ENCODE peak calls at places on chromosomes 4 and X, in five cellular contexts. U is tibial artery, C is sigmoid colon, Y is ovary, V is heart right ventricle. S is an unnamed sample. For H3K27me3, the result is how much of the 10 kb centered on the place peaks cover.

GRCh38 chrX:110293658-110294453 is 24.0 kb downstream of the AMMECR1 start:
- DNase-seq in U (no peak), Y (no peak), C (no peak), V (no peak), S (no peak)

GRCh38 chrX:55582447-55582846 is 40.8 kb upstream of the FOXR2 start:
- DNase-seq in V (no peak), U (no peak), Y (no peak), C (no peak), S (no peak)

GRCh38 chr4:6121941-6122340 is 78.4 kb downstream of the JAKMIP1 start:
- DNase-seq in C (no peak), U (no peak), V (no peak), Y (no peak), S (no peak)

GRCh38 chr4:155353923-155354540 is 22.7 kb downstream of the MAP9 start:
- DNase-seq in U (peak), Y (peak), V (peak), C (peak), S (no peak)

GRCh38 chr4:168059251-168059650 is 33.1 kb upstream of the ANXA10 start:
- DNase-seq in C (no peak), U (no peak), V (no peak), Y (no peak), S (no peak)

GRCh38 chrX:13614154-13614553 is 38.8 kb upstream of the TCEANC start:
- DNase-seq in C (no peak), U (no peak), V (no peak), Y (no peak), S (no peak)

GRCh38 chrX:152647978-152648377 is 10.3 kb downstream of the GABRQ start:
- DNase-seq in V (no peak), C (no peak), U (no peak), Y (no peak), S (no peak)

GRCh38 chrX:129748265-129748664 is 9.5 kb downstream of the XPNPEP2 start:
- DNase-seq in C (peak), U (no peak), Y (no peak), V (no peak), S (no peak)

GRCh38 chr4:40923326-40924095 is 173.8 kb downstream of the NSUN7 start:
- DNase-seq in U (peak), Y (no peak), C (no peak), V (peak), S (no peak)

GRCh38 chrX:41148553-41148952 is 63.3 kb downstream of the USP9X start:
- DNase-seq in C (no peak), V (no peak), Y (no peak), U (no peak), S (no peak)

GRCh38 chr4:8277356-8278008 is 7.9 kb downstream of the HTRA3 start:
- DNase-seq in Y (no peak), C (peak), U (no peak), V (peak), S (no peak)

GRCh38 chrX:24355095-24355494 is 5.3 kb upstream of the SUPT20HL1 start:
- DNase-seq in C (no peak), V (no peak), Y (no peak), U (no peak), S (no peak)

GRCh38 chr4:13182136-13182535 is 302.0 kb downstream of the RAB28 start:
- DNase-seq in Y (no peak), U (no peak), V (no peak), C (no peak), S (no peak)

GRCh38 chr4:139530833-139531427 is 25.1 kb downstream of the SETD7 start:
- DNase-seq in V (no peak), U (no peak), Y (no peak), C (no peak), S (peak)

GRCh38 chr4:154471924-154472323 is 19.7 kb downstream of the DCHS2 start:
- DNase-seq in U (no peak), C (peak), V (no peak), Y (no peak), S (no peak)

GRCh38 chr4:148072789-148073188 is 340.9 kb downstream of the ARHGAP10 start:
- DNase-seq in U (no peak), C (no peak), Y (no peak), V (no peak), S (no peak)

GRCh38 chrX:46298821-46299220 is 246.4 kb downstream of the ZNF674 start:
- DNase-seq in Y (no peak), C (no peak), U (no peak), V (no peak), S (no peak)

GRCh38 chr4:137310593-137311490 is 221.5 kb downstream of the PCDH18 start:
- DNase-seq in C (no peak), V (no peak), Y (no peak), U (no peak), S (no peak)

GRCh38 chr4:121072836-121073362 is 564 bp upstream of the NDNF start:
- DNase-seq in U (peak), Y (no peak), V (no peak), C (peak), S (peak)

GRCh38 chr4:44916406-44916805 is 190.1 kb upstream of the GNPDA2 start:
- DNase-seq in V (no peak), C (no peak), U (no peak), Y (no peak), S (no peak)

GRCh38 chrX:45709381-45709780 is 508.7 kb upstream of the DIPK2B start:
- DNase-seq in V (no peak), C (no peak), Y (no peak), U (no peak), S (no peak)

DNA sequence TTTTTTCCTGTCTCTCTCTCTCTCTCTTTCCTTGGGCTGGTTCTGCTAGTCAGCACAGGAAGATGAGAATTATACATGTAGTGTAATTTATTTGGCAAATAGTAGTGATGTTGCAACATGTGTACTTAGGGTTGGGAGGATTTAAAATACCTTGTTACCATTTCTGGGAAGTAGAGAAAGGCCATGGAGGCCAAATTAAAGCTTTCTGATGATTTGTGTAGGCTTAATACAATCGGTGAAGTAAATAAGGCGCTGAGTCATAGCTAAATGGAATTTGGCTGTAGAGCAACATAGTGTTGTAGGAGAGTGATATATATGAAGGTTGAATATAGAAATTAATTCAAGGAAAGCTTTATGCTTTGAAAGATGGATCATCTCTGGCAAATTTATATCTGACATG is 295.3 kb downstream of the GRID2 start:
- DNase-seq in V (no peak), U (no peak), C (no peak), Y (no peak), S (no peak)
- H3K4me3 ChIP-seq in V (no peak), U (no peak), C (no peak), Y (no peak), S (no peak)

GRCh38 chr4:1523506-1523905 is 117.3 kb upstream of the NKX1-1 start:
- DNase-seq in Y (no peak), U (no peak), C (no peak), V (peak), S (no peak)

GRCh38 chr4:1521821-1522361 is 115.6 kb upstream of the NKX1-1 start:
- DNase-seq in C (peak), Y (no peak), V (peak), U (no peak), S (no peak)

GRCh38 chr4:1523907-1524636 is 117.8 kb upstream of the NKX1-1 start:
- DNase-seq in C (no peak), Y (no peak), V (peak), U (no peak), S (peak)

GRCh38 chr4:1523033-1523432 is 116.8 kb upstream of the NKX1-1 start:
- DNase-seq in Y (no peak), C (no peak), U (no peak), V (peak), S (no peak)

DNA sequence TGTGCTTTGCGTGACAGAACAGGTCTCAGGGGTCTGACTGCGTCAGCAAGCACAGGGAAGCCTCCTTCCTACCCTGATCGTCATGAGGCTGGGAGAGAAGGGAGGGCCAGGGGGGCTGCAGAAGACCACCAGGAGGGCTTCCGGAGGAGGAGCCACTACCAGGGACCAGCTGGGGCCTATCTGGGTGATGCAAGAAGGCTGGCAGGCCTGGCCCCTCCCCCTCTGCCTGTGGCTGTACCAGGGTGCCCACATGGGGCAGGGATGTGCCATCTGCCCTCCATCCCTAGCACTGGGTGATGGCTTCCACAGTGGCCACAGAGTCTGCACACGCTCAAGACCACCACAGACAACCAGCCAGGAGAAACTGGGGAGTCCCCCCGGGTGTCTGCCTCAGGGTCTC is 116.4 kb upstream of the NKX1-1 start:
- DNase-seq in V (peak), U (no peak), Y (no peak), C (no peak), S (peak)
- H3K27me3 ChIP-seq in V (half or more), U (under half), Y (under half), C (half or more), S (under half)

GRCh38 chr4:185221491-185221890 is 12.1 kb downstream of the SNX25 start:
- DNase-seq in V (no peak), C (no peak), Y (no peak), U (no peak), S (no peak)
- H3K27ac ChIP-seq in V (no peak), C (no peak), Y (no peak), U (no peak), S (no peak)

GRCh38 chr4:93828830-93829530 is 427 bp downstream of the ATOH1 start:
- DNase-seq in C (no peak), U (no peak), Y (no peak), V (peak), S (peak)
- H3K4me3 ChIP-seq in C (peak), U (peak), Y (peak), V (peak), S (peak)

GRCh38 chr4:3729885-3730226 is 36.3 kb upstream of the ADRA2C start:
- DNase-seq in V (no peak), C (no peak), U (no peak), Y (no peak), S (no peak)
- H3K27me3 ChIP-seq in V (half or more), C (half or more), U (under half), Y (under half), S (under half)

GRCh38 chr4:10111067-10111801 is 5.4 kb downstream of the WDR1 start:
- DNase-seq in C (no peak), V (no peak), U (no peak), Y (no peak), S (no peak)

GRCh38 chr4:10109995-10110670 is 6.5 kb downstream of the WDR1 start:
- DNase-seq in C (no peak), V (no peak), Y (no peak), U (no peak), S (no peak)

GRCh38 chr4:10107111-10108091 is 9.2 kb downstream of the WDR1 start:
- DNase-seq in C (peak), V (no peak), U (no peak), Y (no peak), S (no peak)

GRCh38 chr4:10108391-10108790 is 8.2 kb downstream of the WDR1 start:
- DNase-seq in C (no peak), V (no peak), U (no peak), Y (no peak), S (no peak)

DNA sequence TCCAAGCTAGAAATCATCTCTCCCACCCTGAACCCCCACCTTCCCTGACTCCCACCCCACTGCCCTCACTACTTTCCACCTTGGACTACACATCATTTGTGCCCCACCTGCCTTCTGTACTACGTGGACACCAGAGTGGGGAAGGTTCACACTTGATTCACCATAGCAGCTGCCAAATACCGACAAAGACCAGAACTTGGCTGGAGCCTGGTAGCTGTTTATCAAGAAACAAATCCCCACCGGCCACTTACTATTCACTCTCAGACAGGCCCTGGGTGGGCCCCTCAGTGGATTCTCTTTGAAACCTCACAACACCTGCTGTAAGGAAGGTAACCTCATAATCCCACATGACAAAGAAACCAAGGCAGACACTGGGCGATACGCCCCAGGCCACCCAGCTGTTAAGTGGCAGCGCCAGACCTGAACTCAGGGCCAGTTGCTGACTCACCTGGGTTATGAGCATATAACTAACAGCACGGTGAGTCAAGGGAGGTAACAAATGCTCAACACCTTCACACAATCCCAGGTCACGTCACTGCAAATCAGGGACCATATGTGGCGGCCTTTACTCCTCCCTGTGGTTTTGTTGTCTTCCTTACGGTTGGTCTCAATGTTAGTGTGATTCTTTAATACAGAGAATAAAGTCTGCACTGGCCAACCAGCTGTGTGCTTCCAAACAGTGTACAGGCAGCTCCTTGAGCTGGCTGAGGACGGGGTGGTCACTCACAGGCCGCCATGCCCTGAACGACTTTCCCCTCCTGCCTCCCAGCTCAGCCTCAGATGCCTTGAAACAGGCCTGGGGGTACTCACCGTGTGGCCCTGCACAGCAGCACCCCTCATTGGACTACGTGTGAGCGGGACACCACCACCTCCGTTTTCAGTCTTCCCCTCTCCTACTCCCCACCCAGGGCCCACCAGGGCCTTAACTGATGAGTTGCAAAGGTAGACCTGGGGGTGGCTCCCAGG is 7.5 kb downstream of the WDR1 start:
- DNase-seq in Y (no peak), C (no peak), U (no peak), V (no peak), S (no peak)
- H3K27ac ChIP-seq in Y (peak), C (peak), U (peak), V (peak), S (peak)

GRCh38 chr4:15341733-15342300 is 86.0 kb upstream of the C1QTNF7 start:
- DNase-seq in U (no peak), V (peak), Y (no peak), C (no peak), S (peak)

GRCh38 chr4:15337258-15337657 is 90.6 kb upstream of the C1QTNF7 start:
- DNase-seq in Y (no peak), V (no peak), U (no peak), C (no peak), S (no peak)

GRCh38 chr4:15336410-15337184 is 91.2 kb upstream of the C1QTNF7 start:
- DNase-seq in C (no peak), U (no peak), V (no peak), Y (no peak), S (no peak)

GRCh38 chr4:15341022-15341732 is 86.7 kb upstream of the C1QTNF7 start:
- DNase-seq in U (no peak), C (no peak), V (no peak), Y (no peak), S (no peak)

DNA sequence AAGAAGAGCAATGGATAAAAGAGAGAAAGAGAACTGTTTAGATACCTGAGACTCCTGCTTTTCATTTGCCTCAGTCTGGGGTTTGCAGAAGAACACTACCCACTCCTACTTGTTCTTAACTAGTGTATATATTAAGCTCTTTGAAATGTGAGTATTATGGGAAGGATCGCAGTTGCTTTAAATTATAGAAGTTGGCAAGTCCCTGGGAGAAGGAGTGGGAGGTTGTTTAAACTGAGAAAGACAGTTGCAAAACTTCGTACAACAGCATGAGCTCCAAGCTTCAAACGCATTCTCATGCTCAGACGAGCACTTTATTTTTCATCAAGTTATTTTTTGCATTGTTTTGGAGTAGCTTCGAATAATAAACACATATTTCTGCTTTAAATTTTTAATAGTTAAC is 88.1 kb upstream of the C1QTNF7 start:
- DNase-seq in U (no peak), V (no peak), C (no peak), Y (no peak), S (no peak)
- H3K4me3 ChIP-seq in U (peak), V (peak), C (peak), Y (peak), S (no peak)

DNA sequence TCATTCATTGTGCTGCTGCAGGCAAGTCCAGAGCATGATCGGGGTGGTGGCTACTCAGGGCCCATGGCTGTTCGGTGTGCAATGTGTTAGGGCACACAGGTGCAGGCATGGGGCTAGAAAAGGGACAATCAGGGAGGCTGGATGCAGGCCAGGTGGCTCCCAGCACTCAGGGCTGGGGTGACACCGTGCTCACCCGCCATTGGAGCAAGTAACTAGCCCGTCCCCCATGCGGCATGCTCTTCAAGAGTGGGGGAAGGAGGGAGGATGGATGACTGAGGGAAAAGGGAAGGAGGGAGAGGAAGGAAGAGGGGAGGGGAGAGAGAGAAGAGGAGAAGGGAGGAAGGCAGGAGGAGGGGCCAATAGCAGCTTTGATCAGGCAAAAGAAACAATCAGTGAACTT is 64.7 kb downstream of the INTS6L start:
- DNase-seq in Y (no peak), U (no peak), C (no peak), V (no peak), S (no peak)
- H3K27me3 ChIP-seq in Y (under half), U (under half), C (under half), V (under half), S (under half)